ENCODE peak calls at places on chromosome 5, in four cellular contexts. One of them, this sample, is unnamed.

GRCh38 chr5:74631088-74631960 is 9.2 kb downstream of the ENC1 start:
- DNase-seq in bronchial epithelial cell: peak; percentile 91
- DNase-seq in OCI-LY7: peak; percentile 83
- DNase-seq in transverse colon: no peak
- DNase-seq in this sample: peak; percentile 59

GRCh38 chr5:10306806-10307205 is 896 bp downstream of the CMBL start:
- DNase-seq in bronchial epithelial cell: no peak
- DNase-seq in OCI-LY7: no peak
- DNase-seq in transverse colon: no peak
- DNase-seq in this sample: no peak

GRCh38 chr5:178398856-178399722 is 166.5 kb upstream of the PHYKPL start:
- DNase-seq in bronchial epithelial cell: no peak
- DNase-seq in OCI-LY7: no peak
- DNase-seq in transverse colon: no peak
- DNase-seq in this sample: no peak

GRCh38 chr5:53358794-53359193 is 121.6 kb upstream of the FST start:
- DNase-seq in bronchial epithelial cell: no peak
- DNase-seq in OCI-LY7: no peak
- DNase-seq in transverse colon: no peak
- DNase-seq in this sample: no peak

GRCh38 chr5:604391-604831 is 7.7 kb upstream of the CEP72 start:
- DNase-seq in bronchial epithelial cell: no peak
- DNase-seq in OCI-LY7: no peak
- DNase-seq in transverse colon: no peak
- DNase-seq in this sample: no peak

GRCh38 chr5:9605459-9605858 is 24.7 kb downstream of the TAS2R1 start:
- DNase-seq in bronchial epithelial cell: no peak
- DNase-seq in OCI-LY7: no peak
- DNase-seq in transverse colon: no peak
- DNase-seq in this sample: no peak

GRCh38 chr5:154190652-154191304 is at the start of gene GALNT10:
- DNase-seq in bronchial epithelial cell: no peak
- DNase-seq in OCI-LY7: peak; percentile 86
- DNase-seq in transverse colon: peak; percentile 70
- DNase-seq in this sample: peak; percentile 91

GRCh38 chr5:133778636-133779035 is 166.3 kb upstream of the FSTL4 start:
- DNase-seq in bronchial epithelial cell: no peak
- DNase-seq in OCI-LY7: no peak
- DNase-seq in transverse colon: no peak
- DNase-seq in this sample: no peak

GRCh38 chr5:171226096-171226495 is 83.0 kb upstream of the TLX3 start:
- DNase-seq in bronchial epithelial cell: no peak
- DNase-seq in OCI-LY7: no peak
- DNase-seq in transverse colon: no peak
- DNase-seq in this sample: no peak

GRCh38 chr5:90161399-90161798 is 248.2 kb downstream of the CETN3 start:
- DNase-seq in bronchial epithelial cell: peak; percentile 41
- DNase-seq in OCI-LY7: peak; percentile 1
- DNase-seq in transverse colon: peak; percentile 20
- DNase-seq in this sample: peak; percentile 21

GRCh38 chr5:50328193-50328729 is 112.8 kb downstream of the EMB start:
- DNase-seq in bronchial epithelial cell: no peak
- DNase-seq in OCI-LY7: no peak
- DNase-seq in transverse colon: no peak
- DNase-seq in this sample: no peak

GRCh38 chr5:50320131-50320749 is 120.8 kb downstream of the EMB start:
- DNase-seq in bronchial epithelial cell: peak; percentile 22
- DNase-seq in OCI-LY7: peak; percentile 44
- DNase-seq in transverse colon: no peak
- DNase-seq in this sample: no peak

DNA sequence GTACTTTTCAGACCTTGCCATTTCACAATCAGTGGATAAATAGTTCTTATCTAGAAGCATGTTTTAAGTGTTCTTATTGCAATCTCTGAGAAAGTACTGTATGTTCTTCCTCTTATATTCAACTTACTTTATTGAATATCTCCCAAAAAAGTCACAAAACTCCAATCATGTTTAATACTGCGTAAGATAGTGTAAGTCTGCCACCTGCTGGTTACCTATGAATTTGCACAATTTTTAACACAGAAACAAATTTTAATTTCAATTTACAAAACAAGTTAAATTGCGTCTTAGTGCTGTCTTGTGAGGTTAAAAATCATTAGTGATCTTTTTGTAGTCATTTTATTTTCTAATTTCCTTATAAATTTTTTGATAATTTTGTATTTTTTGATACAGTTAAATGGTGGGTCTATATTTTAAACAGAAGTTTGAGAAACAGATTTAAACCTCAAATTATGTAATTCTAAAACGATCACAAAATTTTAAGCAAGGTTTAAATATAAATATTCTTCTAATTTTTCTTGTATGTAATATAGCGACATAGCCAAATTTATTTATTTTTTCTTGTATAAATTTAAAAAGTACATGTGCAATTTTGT is 115.8 kb downstream of the EMB start:
- DNase-seq in bronchial epithelial cell: peak; percentile 39
- DNase-seq in OCI-LY7: peak; percentile 68
- DNase-seq in transverse colon: no peak
- DNase-seq in this sample: peak; percentile 8
- TF ChIP-seq CTCF in bronchial epithelial cell: peak; percentile 24
- TF ChIP-seq CTCF in OCI-LY7: peak; percentile 100
- TF ChIP-seq CTCF in transverse colon: peak; percentile 59
- TF ChIP-seq CTCF in this sample: peak; percentile 45

GRCh38 chr5:2686725-2687124 is 64.8 kb downstream of the IRX2 start:
- DNase-seq in bronchial epithelial cell: peak; percentile 20
- DNase-seq in OCI-LY7: no peak
- DNase-seq in transverse colon: no peak
- DNase-seq in this sample: no peak
- TF ChIP-seq CTCF in bronchial epithelial cell: peak; percentile 12
- TF ChIP-seq CTCF in OCI-LY7: no peak
- TF ChIP-seq CTCF in transverse colon: no peak
- TF ChIP-seq CTCF in this sample: no peak

GRCh38 chr5:173165193-173165988 is 21.1 kb downstream of the BNIP1 start:
- DNase-seq in bronchial epithelial cell: no peak
- DNase-seq in OCI-LY7: no peak
- DNase-seq in transverse colon: no peak
- DNase-seq in this sample: no peak

GRCh38 chr5:173159256-173159655 is 14.9 kb downstream of the BNIP1 start:
- DNase-seq in bronchial epithelial cell: no peak
- DNase-seq in OCI-LY7: no peak
- DNase-seq in transverse colon: no peak
- DNase-seq in this sample: no peak

GRCh38 chr5:173161148-173161547 is 16.8 kb downstream of the BNIP1 start:
- DNase-seq in bronchial epithelial cell: no peak
- DNase-seq in OCI-LY7: no peak
- DNase-seq in transverse colon: no peak
- DNase-seq in this sample: no peak

GRCh38 chr5:173158366-173158765 is 14.0 kb downstream of the BNIP1 start:
- DNase-seq in bronchial epithelial cell: no peak
- DNase-seq in OCI-LY7: no peak
- DNase-seq in transverse colon: no peak
- DNase-seq in this sample: no peak

DNA sequence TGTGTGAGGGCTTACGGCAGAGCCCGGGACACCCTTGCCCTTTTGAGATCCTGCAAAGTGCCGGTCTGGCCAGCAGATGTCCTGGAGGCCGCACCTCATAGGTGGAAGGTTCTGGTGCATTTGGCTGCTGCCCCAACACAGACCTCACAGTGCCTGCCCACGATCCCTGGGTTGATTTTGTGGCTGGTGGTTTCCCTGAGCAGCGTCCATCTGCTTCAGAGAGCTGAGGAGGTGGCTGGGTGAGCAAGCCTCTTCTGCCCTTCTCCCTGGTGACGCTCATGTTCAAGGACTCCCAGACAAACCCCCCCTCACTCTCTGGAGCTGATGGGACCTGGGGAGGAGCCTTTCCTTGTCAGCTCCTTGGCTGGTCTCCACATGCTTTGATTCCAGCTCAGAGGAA is 18.9 kb downstream of the BNIP1 start:
- DNase-seq in bronchial epithelial cell: no peak
- DNase-seq in OCI-LY7: no peak
- DNase-seq in transverse colon: no peak
- DNase-seq in this sample: no peak
- TF ChIP-seq CTCF in bronchial epithelial cell: no peak
- TF ChIP-seq CTCF in OCI-LY7: no peak
- TF ChIP-seq CTCF in transverse colon: no peak
- TF ChIP-seq CTCF in this sample: no peak

GRCh38 chr5:164326219-164326618 is 820.8 kb downstream of the MAT2B start:
- DNase-seq in bronchial epithelial cell: no peak
- DNase-seq in OCI-LY7: peak; percentile 7
- DNase-seq in transverse colon: no peak
- DNase-seq in this sample: no peak
- TF ChIP-seq CTCF in bronchial epithelial cell: peak; percentile 18
- TF ChIP-seq CTCF in OCI-LY7: peak; percentile 66
- TF ChIP-seq CTCF in transverse colon: no peak
- TF ChIP-seq CTCF in this sample: no peak

GRCh38 chr5:79878721-79879336 is 112.2 kb downstream of the MTX3 start:
- DNase-seq in bronchial epithelial cell: no peak
- DNase-seq in OCI-LY7: peak; percentile 55
- DNase-seq in transverse colon: no peak
- DNase-seq in this sample: peak; percentile 45
- TF ChIP-seq CTCF in bronchial epithelial cell: peak; percentile 32
- TF ChIP-seq CTCF in OCI-LY7: peak; percentile 87
- TF ChIP-seq CTCF in transverse colon: peak; percentile 6
- TF ChIP-seq CTCF in this sample: peak; percentile 45

GRCh38 chr5:159773062-159773924 is 143.0 kb upstream of the ADRA1B start:
- DNase-seq in bronchial epithelial cell: peak; percentile 72
- DNase-seq in OCI-LY7: no peak
- DNase-seq in transverse colon: peak; percentile 60
- DNase-seq in this sample: peak; percentile 84
- TF ChIP-seq CTCF in bronchial epithelial cell: peak; percentile 22
- TF ChIP-seq CTCF in OCI-LY7: no peak
- TF ChIP-seq CTCF in transverse colon: no peak
- TF ChIP-seq CTCF in this sample: no peak

DNA sequence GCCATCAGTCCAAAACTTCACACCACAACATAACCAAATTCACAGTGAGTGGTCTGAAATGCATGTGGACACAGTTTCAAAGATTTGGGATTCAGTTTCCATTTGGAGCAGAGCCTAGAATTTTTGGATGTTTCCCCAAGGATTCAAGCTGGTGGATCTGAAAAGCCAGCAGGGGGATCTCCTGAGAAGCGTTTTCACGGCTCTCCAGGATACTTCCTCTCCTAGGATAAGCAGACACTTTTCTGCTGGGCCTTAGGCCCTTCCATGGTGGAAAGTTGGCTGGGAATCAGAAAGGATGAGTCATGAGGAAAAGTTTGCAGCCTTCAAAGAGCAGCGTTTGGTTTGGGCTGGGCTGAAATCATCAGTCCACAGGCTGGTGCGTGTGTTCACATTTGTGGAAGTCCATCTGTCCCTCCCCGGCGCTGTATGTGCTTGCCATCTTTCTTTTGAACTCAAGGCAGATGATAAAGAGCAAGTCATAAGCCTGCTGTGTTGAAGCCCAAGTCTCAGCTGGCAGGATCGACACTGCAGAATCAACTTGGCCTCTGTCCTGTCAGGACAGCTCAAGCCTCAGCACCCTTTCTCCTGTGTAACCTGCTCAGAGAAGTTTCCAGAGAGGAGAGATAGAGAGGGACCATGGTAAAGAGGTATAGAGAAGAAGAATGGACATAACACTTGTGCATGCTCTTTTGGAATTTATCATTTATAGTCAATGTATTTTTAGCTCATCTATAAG is 152.6 kb upstream of the MSX2 start:
- DNase-seq in bronchial epithelial cell: peak; percentile 94
- DNase-seq in OCI-LY7: no peak
- DNase-seq in transverse colon: peak; percentile 26
- DNase-seq in this sample: no peak
- TF ChIP-seq CTCF in bronchial epithelial cell: no peak
- TF ChIP-seq CTCF in OCI-LY7: no peak
- TF ChIP-seq CTCF in transverse colon: no peak
- TF ChIP-seq CTCF in this sample: no peak

GRCh38 chr5:165999693-166000092 is 2291.8 kb upstream of the WWC1 start:
- DNase-seq in bronchial epithelial cell: no peak
- DNase-seq in OCI-LY7: no peak
- DNase-seq in transverse colon: no peak
- DNase-seq in this sample: no peak
- TF ChIP-seq CTCF in bronchial epithelial cell: no peak
- TF ChIP-seq CTCF in OCI-LY7: no peak
- TF ChIP-seq CTCF in transverse colon: no peak
- TF ChIP-seq CTCF in this sample: no peak

DNA sequence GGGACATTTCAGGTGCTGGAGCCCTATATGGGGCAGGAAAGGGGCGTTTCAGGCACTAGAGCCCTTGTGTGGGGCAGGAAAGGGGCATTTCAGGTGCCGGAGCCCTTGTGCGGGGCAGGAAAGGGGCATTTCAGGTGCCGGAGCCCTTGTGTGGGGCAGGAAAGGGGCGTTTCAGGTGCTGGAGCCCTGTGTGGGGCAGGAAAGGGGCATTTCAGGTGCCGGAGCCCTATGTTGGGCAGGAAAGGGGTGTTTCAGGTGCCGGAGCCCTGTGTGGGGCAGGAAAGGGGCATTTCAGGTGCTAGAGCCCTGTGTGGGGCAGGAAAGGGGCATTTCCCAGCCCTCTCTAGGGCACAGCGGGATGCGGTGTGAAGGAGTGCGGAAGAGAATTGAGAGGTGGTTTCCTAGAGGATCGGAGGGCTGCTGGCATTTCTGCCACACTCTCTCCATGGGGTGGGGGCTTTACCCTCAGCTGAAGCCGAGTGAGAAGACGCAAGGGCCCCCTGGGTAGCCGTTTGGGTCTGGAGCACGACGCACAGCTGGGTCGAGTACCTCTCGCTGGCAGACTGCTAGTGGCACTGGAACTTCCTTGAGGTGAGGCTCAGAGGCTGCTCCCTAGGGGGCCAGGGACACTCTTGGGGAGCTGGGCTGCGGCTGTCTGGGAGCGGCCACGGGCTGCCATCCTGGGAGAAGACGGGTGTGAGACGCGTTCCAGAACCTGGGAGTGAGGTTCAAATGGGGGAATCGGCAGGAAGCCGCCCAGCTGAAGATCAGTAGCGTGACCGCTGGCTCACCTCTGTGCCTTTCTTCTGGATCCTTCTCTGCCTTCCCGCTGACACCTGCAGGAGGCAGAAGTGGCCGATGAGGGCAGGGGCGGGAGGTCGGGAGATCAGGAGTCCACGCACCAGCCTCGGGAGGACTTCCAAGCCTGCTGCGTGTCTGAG is 122.6 kb upstream of the IRX4 start:
- DNase-seq in bronchial epithelial cell: no peak
- DNase-seq in OCI-LY7: no peak
- DNase-seq in transverse colon: no peak
- DNase-seq in this sample: no peak
- TF ChIP-seq CTCF in bronchial epithelial cell: no peak
- TF ChIP-seq CTCF in OCI-LY7: no peak
- TF ChIP-seq CTCF in transverse colon: no peak
- TF ChIP-seq CTCF in this sample: no peak